ENCODE peak calls at places on chromosomes 5 and 9, in six cellular contexts. H is SK-MEL-5, B is BJ, L is HFF-Myc, O is T-helper 9 cell, U is A549. D is an unnamed sample.

GRCh38 chr9:10265102-10265708 is 347.6 kb downstream of the PTPRD start:
- DNase-seq in O (no peak), H (peak), B (peak), L (no peak), U (no peak), D (no peak)

GRCh38 chr9:108363321-108363720 is 492.5 kb downstream of the ACTL7B start:
- DNase-seq in H (no peak), B (no peak), U (no peak), O (no peak), L (no peak), D (no peak)

GRCh38 chr9:134782921-134783698 is 97.5 kb upstream of the FCN2 start:
- DNase-seq in O (no peak), U (no peak), L (no peak), H (no peak), B (no peak), D (no peak)

GRCh38 chr5:17373406-17374110 is 124.5 kb upstream of the TAF11L2 start:
- DNase-seq in B (no peak), U (no peak), L (no peak), H (peak), O (no peak), D (no peak)

GRCh38 chr5:168697034-168697720 is 118.0 kb upstream of the PANK3 start:
- DNase-seq in B (no peak), O (no peak), L (no peak), H (no peak), U (no peak), D (no peak)

GRCh38 chr5:10741661-10742060 is 19.4 kb downstream of the DAP start:
- DNase-seq in L (no peak), H (peak), U (no peak), B (no peak), O (no peak), D (no peak)

GRCh38 chr9:98140503-98140902 is 21.5 kb upstream of the TRIM14 start:
- DNase-seq in L (no peak), U (no peak), O (no peak), B (no peak), H (no peak), D (no peak)

GRCh38 chr5:32852535-32852934 is 141.4 kb downstream of the NPR3 start:
- DNase-seq in H (peak), L (no peak), O (no peak), B (no peak), U (peak), D (no peak)

GRCh38 chr9:88651682-88652633 is 117.0 kb downstream of the NXNL2 start:
- DNase-seq in O (no peak), B (peak), L (peak), H (peak), U (peak), D (peak)

GRCh38 chr9:137294684-137295312 is 7.3 kb downstream of the NRARP start:
- DNase-seq in H (peak), L (no peak), O (no peak), B (no peak), U (no peak), D (no peak)

GRCh38 chr5:141944086-141944485 is 13.9 kb downstream of the PCDH12 start:
- DNase-seq in O (no peak), B (no peak), L (no peak), H (no peak), U (no peak), D (no peak)